ENCODE peak calls at places on chromosomes 4 and X, in five cellular contexts. U, Y, T, M and W are unnamed samples. For H3K9me3 and H3K4me1, the result is how much of the 10 kb centered on the place peaks cover.

GRCh38 chr4:3198906-3199305 is 50.1 kb upstream of the MSANTD1 start:
- DNase-seq in Y (no peak), T (no peak), M (no peak), U (no peak), W (no peak)

GRCh38 chr4:2786794-2787229 is 6.1 kb upstream of the SH3BP2 start:
- DNase-seq in U (no peak), Y (no peak), M (no peak), T (no peak), W (no peak)

GRCh38 chr4:4327652-4328121 is 37.6 kb downstream of the ZBTB49 start:
- DNase-seq in U (peak), M (no peak), T (no peak), Y (no peak), W (peak)

GRCh38 chr4:71441186-71442169 is 102.7 kb downstream of the SLC4A4 start:
- DNase-seq in U (no peak), Y (no peak), T (no peak), M (peak), W (no peak)

GRCh38 chr4:82718067-82718935 is 80.3 kb downstream of the SCD5 start:
- DNase-seq in Y (no peak), T (no peak), U (no peak), M (peak), W (no peak)

GRCh38 chr4:97105716-97106115 is 1037.6 kb downstream of the STPG2 start:
- DNase-seq in M (no peak), T (no peak), Y (no peak), U (no peak), W (no peak)

GRCh38 chrX:73828080-73828720 is 265.2 kb downstream of the CHIC1 start:
- DNase-seq in U (no peak), T (no peak), Y (no peak), M (no peak), W (no peak)

GRCh38 chr4:3337357-3337732 is 44.5 kb downstream of the RGS12 start:
- DNase-seq in U (no peak), Y (no peak), T (no peak), M (no peak), W (no peak)

GRCh38 chr4:124486423-124486822 is 226.1 kb downstream of the ANKRD50 start:
- DNase-seq in T (no peak), U (no peak), M (no peak), Y (no peak), W (no peak)

GRCh38 chr4:126939401-126939800 is 693.4 kb upstream of the INTU start:
- DNase-seq in M (peak), U (no peak), T (no peak), Y (no peak), W (no peak)

GRCh38 chr4:128247906-128248305 is 39.7 kb downstream of the PGRMC2 start:
- DNase-seq in T (no peak), M (no peak), U (no peak), Y (no peak), W (no peak)
- H3K9me3 ChIP-seq in T (under half), M (under half), U (under half), Y (under half), W (under half)

GRCh38 chr4:156344397-156344796 is 390.7 kb upstream of the CTSO start:
- DNase-seq in M (no peak), U (no peak), Y (no peak), T (no peak), W (no peak)

GRCh38 chr4:156346959-156347385 is 393.3 kb upstream of the CTSO start:
- DNase-seq in M (no peak), T (no peak), U (no peak), Y (no peak), W (no peak)

DNA sequence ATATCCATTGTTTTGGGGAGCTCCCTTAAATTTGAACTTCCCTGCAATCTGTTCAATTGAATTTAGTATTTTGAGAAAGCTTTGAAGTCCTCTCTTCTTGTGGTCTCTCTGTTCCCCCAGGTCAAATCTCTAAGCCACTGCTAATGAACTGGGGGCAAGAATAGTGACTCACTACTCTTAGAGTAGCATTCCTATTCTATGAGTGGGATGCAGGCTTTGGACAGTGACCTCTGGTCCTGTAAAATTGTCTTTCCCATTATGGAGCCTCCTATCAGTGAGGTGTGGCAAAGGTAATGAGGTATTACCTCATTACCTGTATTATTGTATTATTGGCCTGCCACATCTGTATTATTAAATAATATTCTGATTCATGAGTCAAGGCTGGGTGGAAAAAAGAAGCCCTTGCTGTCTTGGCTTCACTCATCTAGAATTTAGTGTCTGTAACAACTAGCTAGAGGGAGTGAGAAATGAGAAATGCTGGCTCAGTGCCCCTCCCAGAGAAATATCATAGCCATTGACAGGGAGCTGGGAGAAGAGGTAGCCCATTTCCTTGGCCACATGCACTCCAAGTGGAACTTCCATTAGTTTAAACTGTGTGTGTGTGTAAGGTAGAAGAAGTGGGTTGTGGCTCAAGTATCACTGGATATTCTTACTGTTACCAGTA is 393.9 kb upstream of the CTSO start:
- DNase-seq in M (peak), U (no peak), Y (no peak), T (no peak), W (no peak)
- H3K27ac ChIP-seq in M (no peak), U (no peak), Y (no peak), T (no peak), W (no peak)

DNA sequence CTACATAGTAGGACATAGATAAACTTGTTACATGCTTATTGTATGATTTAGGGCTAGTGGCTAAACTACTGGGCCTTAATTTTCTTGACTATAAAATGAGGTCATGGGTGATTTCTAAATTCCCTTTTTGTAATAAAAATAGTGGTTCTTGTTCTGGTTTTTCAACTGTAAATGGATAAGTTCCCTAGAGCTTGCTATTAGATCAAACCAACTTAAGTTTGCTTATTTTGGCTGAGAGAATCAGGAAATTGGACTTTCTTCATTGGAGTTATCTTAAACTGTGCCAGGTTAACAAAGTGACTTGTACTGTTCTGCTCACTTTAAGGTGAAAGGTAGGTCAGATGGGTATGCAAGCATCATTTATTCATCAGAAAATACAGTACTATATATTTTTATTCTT is 78.3 kb downstream of the PDLIM5 start:
- DNase-seq in U (peak), Y (no peak), T (no peak), M (no peak), W (no peak)
- H3K4me1 ChIP-seq in U (under half), Y (under half), T (under half), M (under half), W (half or more)

GRCh38 chrX:79153348-79153747 is 8.9 kb downstream of the GPR174 start:
- DNase-seq in U (no peak), M (no peak), T (no peak), Y (no peak), W (no peak)
- H3K9me3 ChIP-seq in U (under half), M (under half), T (under half), Y (under half), W (under half)

GRCh38 chr4:74539043-74539790 is 94.3 kb downstream of the AREG start:
- DNase-seq in Y (no peak), M (peak), U (peak), T (no peak), W (no peak)
- H3K27ac ChIP-seq in Y (no peak), M (no peak), U (peak), T (no peak), W (no peak)

GRCh38 chr4:113474017-113474416 is 287.5 kb downstream of the CAMK2D start:
- DNase-seq in U (no peak), M (peak), Y (no peak), T (no peak), W (no peak)
- H3K4me1 ChIP-seq in U (under half), M (under half), Y (under half), T (under half), W (under half)

GRCh38 chrX:154304901-154305300 is 9.3 kb downstream of the TKTL1 start:
- DNase-seq in M (peak), Y (no peak), T (no peak), U (no peak), W (no peak)
- H3K9me3 ChIP-seq in M (under half), Y (under half), T (under half), U (under half), W (under half)